ENCODE peak calls at places on chromosomes 13 and 19, in eight cellular contexts. I is BE2C, V is dorsolateral prefrontal cortex, W is WTC11, Y is thoracic aorta, E is cardiac muscle cell, K is mammary epithelial cell, N is PC-9. T is an unnamed sample.

GRCh38 chr19:1871140-1871597 is 7.8 kb upstream of the KLF16 start:
- DNase-seq in K (no peak), W (no peak), E (no peak), N (no peak), Y (no peak), I (no peak), V (no peak), T (no peak)

GRCh38 chr13:79805317-79805716 is 324.4 kb downstream of the NDFIP2 start:
- DNase-seq in Y (no peak), E (no peak), I (no peak), N (no peak), W (no peak), V (no peak), K (no peak), T (no peak)

GRCh38 chr19:29596885-29597525 is 9.1 kb upstream of the POP4 start:
- DNase-seq in I (no peak), K (no peak), Y (no peak), W (no peak), N (no peak), V (peak; percentile 43), E (peak; percentile 37), T (no peak)

GRCh38 chr19:28075229-28075628 is 1137.7 kb downstream of the UQCRFS1 start:
- DNase-seq in E (no peak), K (no peak), V (no peak), N (no peak), I (no peak), Y (no peak), W (no peak), T (no peak)

GRCh38 chr13:31947105-31947504 is 84.5 kb upstream of the FRY start:
- DNase-seq in E (no peak), I (no peak), V (no peak), K (no peak), W (no peak), N (no peak), Y (no peak), T (no peak)

GRCh38 chr13:25214371-25215252 is 42.5 kb upstream of the AMER2 start:
- DNase-seq in Y (no peak), K (peak; percentile 16), E (no peak), V (no peak), I (no peak), W (no peak), N (no peak), T (no peak)

GRCh38 chr13:74771964-74772363 is 637.8 kb upstream of the KLF12 start:
- DNase-seq in E (no peak), W (no peak), N (no peak), I (no peak), V (no peak), Y (no peak), K (peak; percentile 80), T (peak; percentile 25)

GRCh38 chr13:63124863-63125262 is 1709.2 kb upstream of the PCDH20 start:
- DNase-seq in W (no peak), N (no peak), E (peak; percentile 23), V (no peak), Y (no peak), K (no peak), I (no peak), T (no peak)

GRCh38 chr13:44879452-44880058 is 109.7 kb downstream of the NUFIP1 start:
- DNase-seq in W (no peak), V (no peak), N (no peak), Y (no peak), K (peak; percentile 41), E (no peak), I (no peak), T (no peak)

GRCh38 chr19:44002566-44003460 is at the start of gene ZNF230:
- DNase-seq in W (peak; percentile 83), E (peak; percentile 97), Y (peak; percentile 77), N (peak; percentile 94), K (peak; percentile 95), V (peak; percentile 94), I (peak; percentile 90), T (peak; percentile 92)

GRCh38 chr13:107373551-107373950 is 805.6 kb upstream of the ARGLU1 start:
- DNase-seq in N (peak; percentile 76), W (no peak), I (peak; percentile 39), Y (no peak), E (peak; percentile 16), V (no peak), K (peak; percentile 0), T (peak; percentile 2)

GRCh38 chr13:97212540-97213146 is 9.5 kb upstream of the MBNL2 start:
- DNase-seq in V (no peak), E (no peak), Y (no peak), I (peak; percentile 34), K (peak; percentile 67), N (peak; percentile 55), W (peak; percentile 12), T (peak; percentile 38)

GRCh38 chr13:53783466-53783865 is 754.9 kb downstream of the OLFM4 start:
- DNase-seq in I (no peak), W (no peak), E (no peak), V (peak; percentile 87), N (no peak), K (no peak), Y (no peak), T (no peak)

GRCh38 chr19:19260417-19260816 is 12.7 kb downstream of the TM6SF2 start:
- DNase-seq in Y (no peak), I (no peak), E (no peak), W (no peak), N (no peak), V (no peak), K (no peak), T (no peak)

GRCh38 chr13:50226515-50227147 is 211.4 kb downstream of the KCNRG start:
- DNase-seq in V (no peak), I (no peak), E (no peak), K (no peak), W (no peak), Y (no peak), N (no peak), T (no peak)

DNA sequence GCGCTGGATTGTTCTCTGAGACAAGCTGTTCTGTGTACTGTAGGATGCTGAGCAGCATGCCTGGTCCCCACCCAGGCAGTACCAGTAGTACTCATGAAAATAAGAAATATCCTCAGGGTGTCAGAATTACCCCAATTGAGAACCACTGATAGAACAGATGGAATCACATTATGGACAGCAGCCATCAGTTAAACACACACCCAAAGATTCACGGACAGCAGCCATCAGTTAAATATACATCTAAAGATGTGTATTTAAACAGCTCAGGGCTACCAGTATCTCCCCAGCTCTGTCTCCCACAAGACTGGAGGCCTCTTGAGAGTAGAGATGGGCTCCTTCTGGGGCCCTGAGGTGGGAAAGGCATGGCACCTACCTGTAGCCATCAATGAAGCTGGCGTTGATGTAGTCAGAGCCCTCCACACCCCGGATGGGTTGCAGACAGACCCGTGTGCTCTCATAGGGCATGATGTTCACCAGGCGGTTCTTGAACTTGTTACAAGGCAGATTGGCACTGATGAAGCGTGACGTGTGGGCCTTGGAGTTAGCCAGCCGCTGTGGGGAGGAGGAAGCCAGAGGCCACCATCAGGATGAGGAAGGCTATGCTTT is 129.3 kb downstream of the PTPRS start:
- DNase-seq in E (no peak), V (no peak), K (no peak), W (no peak), N (no peak), I (no peak), Y (no peak), T (no peak)
- TF ChIP-seq CTCF in E (no peak), V (no peak), K (no peak), W (no peak), N (no peak), I (no peak), Y (no peak), T (no peak)

DNA sequence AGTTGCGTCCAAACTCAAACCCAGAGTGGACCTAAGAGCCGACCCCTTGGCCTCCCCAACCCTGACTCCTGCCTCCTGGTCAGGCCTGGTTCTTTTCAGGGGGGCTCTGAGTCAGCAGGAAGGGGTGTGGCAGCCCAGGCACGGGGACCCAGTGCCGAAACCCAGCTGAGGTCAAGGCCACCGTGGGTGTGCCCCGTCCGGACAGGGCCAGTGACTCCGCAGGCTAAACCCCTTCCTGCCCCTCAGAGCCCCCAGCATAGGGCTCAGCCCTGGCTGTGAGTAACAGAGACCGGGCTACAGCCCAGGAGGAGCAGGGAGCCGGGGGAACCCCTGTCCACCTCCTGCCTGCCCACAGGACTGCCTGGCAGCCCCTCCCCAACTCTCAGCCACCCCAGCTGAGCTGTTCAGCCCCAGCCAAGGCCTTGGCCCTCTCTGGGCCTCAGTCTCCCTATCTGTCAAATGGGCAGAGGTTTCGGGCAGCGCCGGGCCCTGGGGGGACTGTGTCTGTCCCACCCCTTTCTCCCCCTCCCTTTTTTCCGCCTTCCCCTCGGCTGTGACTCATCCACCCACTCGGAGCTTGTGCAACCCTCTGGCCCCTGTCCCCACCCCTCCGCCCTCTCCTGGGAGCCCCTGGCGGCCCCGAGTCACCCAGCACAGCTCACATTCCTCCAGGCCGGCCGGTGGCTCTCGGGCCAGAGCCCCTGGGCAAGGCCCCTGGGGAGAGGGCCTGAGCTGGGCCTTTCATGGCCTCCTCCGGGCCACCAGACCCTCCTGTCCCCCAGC is 8.6 kb downstream of the ZBTB7A start:
- DNase-seq in N (peak; percentile 76), K (peak; percentile 87), Y (peak; percentile 84), W (no peak), V (no peak), E (no peak), I (no peak), T (peak; percentile 90)
- TF ChIP-seq CTCF in N (no peak), K (no peak), Y (peak; percentile 20), W (no peak), V (no peak), E (peak; percentile 29), I (no peak), T (no peak)

DNA sequence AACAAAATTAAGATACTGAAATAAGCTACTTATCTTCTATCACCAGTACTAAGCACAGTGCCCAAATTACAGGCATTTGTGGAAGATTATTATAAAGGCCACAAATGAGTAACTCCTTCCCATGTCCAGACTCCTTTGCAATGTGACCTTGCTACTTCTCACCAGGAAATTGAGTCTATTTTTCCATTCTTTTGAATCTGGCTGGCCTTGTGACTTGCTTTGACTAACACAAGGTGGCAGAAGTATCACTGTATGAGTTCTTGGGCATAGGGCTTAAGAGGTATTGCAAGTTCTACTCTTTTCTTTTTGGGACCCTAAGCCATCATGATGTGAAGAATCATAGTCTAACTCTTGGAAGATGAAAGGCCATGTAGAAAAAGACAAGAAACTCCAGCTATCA is 49.9 kb downstream of the UGGT2 start:
- DNase-seq in N (peak; percentile 41), I (no peak), K (peak; percentile 5), V (no peak), E (no peak), Y (no peak), W (no peak), T (no peak)
- TF ChIP-seq CTCF in N (peak; percentile 22), I (peak; percentile 35), K (no peak), V (no peak), E (peak; percentile 19), Y (no peak), W (no peak), T (no peak)

DNA sequence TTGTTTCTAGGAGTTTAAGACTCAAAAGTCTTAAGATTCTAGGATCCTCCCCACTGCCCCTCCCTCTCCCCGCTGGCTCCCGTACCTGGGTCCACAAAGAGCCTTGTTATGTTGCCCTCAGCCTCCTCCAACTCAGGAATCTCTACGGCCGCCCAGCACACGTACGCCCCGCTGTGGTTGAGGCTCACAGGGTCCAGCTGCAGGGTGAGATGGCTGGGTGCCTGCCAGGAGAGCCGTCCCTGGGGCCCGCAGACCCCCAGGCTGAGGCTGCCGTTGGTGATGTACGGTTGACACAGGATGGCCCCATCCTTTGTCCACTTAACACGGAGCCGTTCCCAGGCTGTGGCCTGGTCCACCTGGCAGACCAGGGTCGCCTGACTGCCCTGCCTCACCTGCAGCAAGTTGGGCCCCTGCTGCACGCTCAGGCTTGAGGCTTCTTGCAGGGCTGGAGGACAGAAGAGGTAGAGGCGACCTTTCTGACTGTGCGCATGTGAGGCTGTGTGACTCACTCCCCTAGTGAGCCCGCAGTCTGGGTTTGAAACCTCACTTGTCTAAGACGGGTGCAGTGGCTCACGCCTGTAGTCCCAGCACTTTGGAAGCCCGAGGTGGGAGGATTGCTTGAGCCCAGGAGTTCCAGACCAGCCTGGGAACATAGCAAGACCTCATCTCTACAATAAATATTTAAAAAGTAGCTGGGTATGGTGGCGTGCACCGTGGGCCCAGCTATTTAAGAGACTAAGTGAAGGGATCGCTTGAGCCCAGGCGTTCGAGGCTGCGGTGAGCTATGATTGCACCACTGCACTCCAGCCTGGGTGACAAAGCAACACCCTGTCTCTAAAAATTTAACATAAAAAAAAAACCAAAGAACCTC is 4.1 kb downstream of the TMIGD2 start:
- DNase-seq in W (peak; percentile 29), N (no peak), V (no peak), E (no peak), Y (no peak), I (peak; percentile 43), K (no peak), T (no peak)
- TF ChIP-seq CTCF in W (no peak), N (no peak), V (no peak), E (no peak), Y (no peak), I (peak; percentile 33), K (no peak), T (no peak)

T was measured in RWPE1.